ENCODE peak calls at places on chromosomes 1 and 21, in seven cellular contexts. T is NCI-H1417, I is LHCN-M2, O is T-helper 1 cell, Y is tibial artery, V is NCI-H524, W is NCI-H1105. P is an unnamed sample.

GRCh38 chr1:22829001-22829989 is 118.7 kb downstream of the EPHB2 start:
- DNase-seq in T (no peak), I (no peak), O (no peak), Y (no peak), V (no peak), W (no peak), P (no peak)

GRCh38 chr1:9294440-9294773 is 1.7 kb downstream of the SPSB1 start:
- DNase-seq in T (no peak), I (peak; percentile 95), O (no peak), Y (no peak), V (no peak), W (no peak), P (no peak)

GRCh38 chr1:202593845-202594244 is 116.4 kb downstream of the SYT2 start:
- DNase-seq in T (no peak), I (no peak), O (no peak), Y (no peak), V (no peak), W (no peak), P (no peak)

GRCh38 chr1:70947864-70948263 is 99.8 kb downstream of the PTGER3 start:
- DNase-seq in T (no peak), I (no peak), O (no peak), Y (no peak), V (no peak), W (no peak), P (no peak)

GRCh38 chr1:228021526-228022030 is 14.8 kb downstream of the WNT3A start:
- DNase-seq in T (no peak), I (no peak), O (no peak), Y (no peak), V (no peak), W (no peak), P (no peak)

GRCh38 chr1:184800876-184801275 is 46.2 kb upstream of the EDEM3 start:
- DNase-seq in T (no peak), I (peak; percentile 23), O (no peak), Y (no peak), V (no peak), W (no peak), P (no peak)

GRCh38 chr1:193058529-193059281 is 455 bp downstream of the UCHL5 start:
- DNase-seq in T (peak; percentile 83), I (peak; percentile 42), O (peak; percentile 7), Y (peak; percentile 66), V (peak; percentile 67), W (no peak), P (no peak)

GRCh38 chr1:113981962-113982931 is 3.0 kb downstream of the OLFML3 start:
- DNase-seq in T (no peak), I (peak; percentile 79), O (no peak), Y (peak; percentile 88), V (no peak), W (no peak), P (no peak)

GRCh38 chr1:19759740-19760089 is 40.0 kb downstream of the TMCO4 start:
- DNase-seq in T (no peak), I (peak; percentile 33), O (no peak), Y (no peak), V (no peak), W (no peak), P (no peak)

GRCh38 chr21:32423320-32423719 is 10.8 kb downstream of the EVA1C start:
- DNase-seq in T (no peak), I (peak; percentile 78), O (no peak), Y (no peak), V (no peak), W (no peak), P (no peak)

GRCh38 chr21:42758721-42759593 is 105.5 kb downstream of the PDE9A start:
- DNase-seq in T (no peak), I (no peak), O (no peak), Y (no peak), V (peak; percentile 17), W (no peak), P (no peak)

GRCh38 chr1:94602312-94602711 is 60.8 kb upstream of the F3 start:
- DNase-seq in T (no peak), I (peak; percentile 55), O (no peak), Y (no peak), V (no peak), W (no peak), P (no peak)

GRCh38 chr1:67524143-67525052 is 94.2 kb upstream of the SERBP1 start:
- DNase-seq in T (peak; percentile 74), I (no peak), O (no peak), Y (no peak), V (peak; percentile 3), W (no peak), P (no peak)

GRCh38 chr1:17877316-17877715 is 122.2 kb downstream of the ACTL8 start:
- DNase-seq in T (no peak), I (no peak), O (no peak), Y (peak; percentile 13), V (no peak), W (no peak), P (no peak)

GRCh38 chr1:152836881-152837280 is 5.8 kb upstream of the LCE6A start:
- DNase-seq in T (no peak), I (no peak), O (no peak), Y (no peak), V (no peak), W (no peak), P (no peak)

GRCh38 chr1:66557157-66557556 is 23.2 kb downstream of the SGIP1 start:
- DNase-seq in T (no peak), I (no peak), O (no peak), Y (no peak), V (no peak), W (no peak), P (no peak)

GRCh38 chr1:229341811-229342304 is 989 bp downstream of the CCSAP start:
- DNase-seq in T (no peak), I (peak; percentile 21), O (no peak), Y (no peak), V (peak; percentile 47), W (peak; percentile 29), P (no peak)

GRCh38 chr1:147201276-147201675 is 23.9 kb downstream of the FMO5 start:
- DNase-seq in T (no peak), I (peak; percentile 41), O (no peak), Y (no peak), V (no peak), W (no peak), P (no peak)

GRCh38 chr21:43720539-43721224 is 1.8 kb downstream of the PDXK start:
- DNase-seq in T (no peak), I (no peak), O (no peak), Y (no peak), V (no peak), W (no peak), P (no peak)

GRCh38 chr1:248837045-248837793 is 805 bp upstream of the ZNF672 start:
- DNase-seq in T (no peak), I (peak; percentile 17), O (no peak), Y (peak; percentile 47), V (no peak), W (no peak), P (no peak)

GRCh38 chr1:186188004-186188539 is 187.0 kb downstream of the TPR start:
- DNase-seq in T (no peak), I (peak; percentile 90), O (no peak), Y (no peak), V (no peak), W (no peak), P (no peak)

GRCh38 chr1:28417441-28418277 is 48.1 kb downstream of the PHACTR4 start:
- DNase-seq in T (no peak), I (peak; percentile 84), O (no peak), Y (no peak), V (no peak), W (no peak), P (no peak)

GRCh38 chr1:217721692-217722091 is 90.5 kb downstream of the SPATA17 start:
- DNase-seq in T (no peak), I (no peak), O (no peak), Y (no peak), V (no peak), W (no peak), P (no peak)

GRCh38 chr1:153343811-153344717 is 4.6 kb downstream of the PGLYRP4 start:
- DNase-seq in T (no peak), I (no peak), O (no peak), Y (no peak), V (no peak), W (no peak), P (no peak)

GRCh38 chr21:38965910-38966504 is 160.3 kb downstream of the ETS2 start:
- DNase-seq in T (peak; percentile 95), I (no peak), O (no peak), Y (no peak), V (peak; percentile 4), W (peak; percentile 82), P (no peak)

GRCh38 chr1:3727042-3727824 is 25.0 kb upstream of the CCDC27 start:
- DNase-seq in T (no peak), I (peak; percentile 19), O (no peak), Y (no peak), V (no peak), W (no peak), P (no peak)